ENCODE peak calls at places on chromosome 3, in four cellular contexts. Y is K562, V is HepG2, H is GM12878. O is an unnamed sample.

GRCh38 chr3:62211675-62212429 is 161.5 kb downstream of the FEZF2 start:
- DNase-seq in Y (peak; percentile 6), V (no peak), H (no peak), O (no peak)

GRCh38 chr3:156837130-156837529 is 11.0 kb downstream of the LEKR1 start:
- DNase-seq in Y (no peak), V (no peak), H (no peak), O (no peak)

GRCh38 chr3:112197131-112197530 is 64.1 kb upstream of the GCSAM start:
- DNase-seq in Y (no peak), V (no peak), H (no peak), O (no peak)

GRCh38 chr3:171585029-171585428 is 124.8 kb upstream of the TNIK start:
- DNase-seq in Y (no peak), V (no peak), H (no peak), O (no peak)

GRCh38 chr3:101229681-101230080 is 90.7 kb downstream of the IMPG2 start:
- DNase-seq in Y (no peak), V (peak; percentile 8), H (no peak), O (no peak)

GRCh38 chr3:153129426-153129825 is 32.6 kb upstream of the RAP2B start:
- DNase-seq in Y (no peak), V (no peak), H (no peak), O (no peak)

GRCh38 chr3:189977174-189977573 is 143.5 kb downstream of the P3H2 start:
- DNase-seq in Y (no peak), V (no peak), H (no peak), O (no peak)

GRCh38 chr3:4752201-4753072 is 226.8 kb upstream of the BHLHE40 start:
- DNase-seq in Y (no peak), V (peak; percentile 92), H (no peak), O (no peak)

GRCh38 chr3:197750396-197750831 is 731 bp downstream of the FYTTD1 start:
- DNase-seq in Y (peak; percentile 44), V (no peak), H (no peak), O (peak; percentile 51)

GRCh38 chr3:23055733-23056376 is 147.3 kb upstream of the UBE2E2 start:
- DNase-seq in Y (no peak), V (no peak), H (no peak), O (no peak)

GRCh38 chr3:12793701-12794100 is 2.8 kb upstream of the CAND2 start:
- DNase-seq in Y (no peak), V (no peak), H (no peak), O (no peak)

GRCh38 chr3:111747490-111747889 is 111.6 kb upstream of the PHLDB2 start:
- DNase-seq in Y (no peak), V (no peak), H (no peak), O (no peak)

GRCh38 chr3:27431116-27431515 is 53.1 kb downstream of the SLC4A7 start:
- DNase-seq in Y (no peak), V (no peak), H (no peak), O (no peak)

GRCh38 chr3:108946292-108947290 is 7.1 kb downstream of the GUCA1C start:
- DNase-seq in Y (no peak), V (no peak), H (no peak), O (no peak)

GRCh38 chr3:194294199-194294887 is 56.8 kb downstream of the CPN2 start:
- DNase-seq in Y (no peak), V (no peak), H (no peak), O (peak; percentile 64)

GRCh38 chr3:125125822-125126245 is 70.0 kb upstream of the HEG1 start:
- DNase-seq in Y (no peak), V (peak; percentile 12), H (no peak), O (no peak)

GRCh38 chr3:125132815-125133214 is 77.0 kb upstream of the HEG1 start:
- DNase-seq in Y (no peak), V (no peak), H (no peak), O (no peak)

GRCh38 chr3:125128861-125129501 is 73.2 kb upstream of the HEG1 start:
- DNase-seq in Y (peak; percentile 8), V (peak; percentile 16), H (no peak), O (no peak)

GRCh38 chr3:125126323-125126722 is 70.5 kb upstream of the HEG1 start:
- DNase-seq in Y (no peak), V (no peak), H (no peak), O (no peak)

GRCh38 chr3:125129512-125129962 is 73.7 kb upstream of the HEG1 start:
- DNase-seq in Y (no peak), V (peak; percentile 59), H (no peak), O (no peak)
- TF ChIP-seq CREM in Y (no peak), V (no peak), H (no peak), O (no peak)

DNA sequence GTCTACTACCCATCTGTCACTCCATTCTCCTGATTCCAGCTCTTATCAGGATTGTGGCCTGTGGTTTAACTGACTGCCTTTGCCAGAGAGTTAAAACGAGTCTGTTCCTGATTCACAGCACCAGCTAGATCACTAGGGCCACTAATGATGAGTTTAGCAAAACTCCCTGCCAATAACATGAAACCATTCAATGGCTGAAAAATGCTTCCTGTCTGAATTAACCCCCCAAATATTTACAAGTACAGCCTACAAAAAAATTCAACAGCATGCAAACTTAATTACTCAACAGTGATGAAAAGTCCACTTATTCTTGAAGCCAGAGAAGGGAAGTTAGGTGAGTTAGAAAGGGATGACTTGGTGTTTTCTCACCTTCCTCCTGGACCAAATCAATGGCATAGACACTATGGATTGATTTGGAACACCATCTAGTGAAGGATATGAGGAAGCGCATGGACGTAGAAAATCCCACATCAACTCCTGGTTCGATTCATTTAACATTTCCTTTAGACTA is 141.4 kb downstream of the TGFBR2 start:
- DNase-seq in Y (no peak), V (peak; percentile 55), H (no peak), O (no peak)
- TF ChIP-seq ATF3 in Y (no peak), V (no peak), H (no peak), O (no peak)

DNA sequence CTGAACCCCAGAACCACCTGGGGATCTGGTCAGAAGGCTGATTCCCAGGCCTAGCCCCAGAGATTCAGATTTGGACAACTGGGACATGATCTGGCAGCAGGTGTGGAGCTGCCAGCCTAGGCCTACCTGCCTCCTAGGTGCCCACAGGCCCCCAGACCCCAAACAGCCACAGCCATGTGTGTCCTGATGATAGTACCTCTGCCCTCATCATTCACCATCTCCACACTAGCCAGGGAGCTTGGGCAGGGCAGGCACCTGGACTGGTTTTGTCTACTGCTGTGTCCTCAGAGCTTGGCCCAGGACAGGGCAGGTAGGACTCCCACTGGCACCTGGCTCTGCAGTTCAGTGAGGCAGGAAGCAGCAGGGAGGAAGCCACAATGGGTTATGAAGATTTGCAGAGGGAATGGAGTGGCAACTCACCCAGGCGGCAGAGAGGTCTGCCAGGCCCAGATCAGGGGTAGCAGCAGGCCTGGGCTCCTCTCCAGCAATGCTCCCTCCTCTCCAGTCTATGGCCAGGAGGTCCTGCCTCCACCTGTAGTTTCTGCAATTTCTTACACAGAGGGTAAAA is 34.8 kb downstream of the HMCES start:
- DNase-seq in Y (no peak), V (no peak), H (no peak), O (no peak)
- TF ChIP-seq USF2 in Y (no peak), V (no peak), H (no peak), O (no peak)

GRCh38 chr3:136862953-136863352 is 945 bp downstream of the NCK1 start:
- DNase-seq in Y (no peak), V (no peak), H (no peak), O (no peak)
- TF ChIP-seq CREM in Y (no peak), V (no peak), H (no peak), O (no peak)

GRCh38 chr3:133956333-133956732 is 60.7 kb upstream of the RAB6B start:
- DNase-seq in Y (no peak), V (no peak), H (no peak), O (no peak)
- TF ChIP-seq ATF3 in Y (no peak), V (no peak), H (no peak), O (no peak)

DNA sequence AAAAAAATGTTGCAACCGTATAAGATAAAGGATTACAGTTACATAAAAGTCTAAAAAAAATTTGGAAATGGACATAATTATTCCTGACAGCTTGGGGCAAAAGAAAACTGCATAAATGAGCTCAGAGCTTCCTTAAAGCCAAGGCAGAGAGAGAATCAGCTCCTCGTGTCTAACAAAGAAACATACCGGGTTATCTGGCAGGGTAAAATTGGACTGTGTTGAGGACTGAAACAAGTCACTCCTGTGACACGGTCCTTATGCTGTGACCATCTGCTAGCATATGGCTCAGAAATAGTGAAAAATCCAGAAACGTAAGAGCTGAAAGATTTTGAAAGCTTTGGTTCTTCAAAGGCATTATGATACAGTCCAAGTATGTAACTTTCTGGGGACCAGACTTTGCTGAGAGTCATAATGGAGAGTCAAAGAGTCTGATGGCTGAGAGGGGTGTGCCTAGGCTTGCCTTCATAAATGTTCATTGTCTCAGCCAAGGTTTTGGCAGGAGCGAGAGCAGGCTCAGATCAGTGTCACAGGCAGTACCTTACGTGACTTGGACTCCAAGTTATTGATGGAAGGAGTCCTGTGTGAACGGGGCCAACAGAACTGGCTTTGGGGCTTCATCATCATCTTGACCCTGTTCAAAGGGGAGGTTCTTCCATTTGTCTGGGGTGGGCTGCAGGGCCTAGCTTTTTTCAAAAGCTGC is 12.5 kb downstream of the MAP6D1 start:
- DNase-seq in Y (no peak), V (no peak), H (no peak), O (no peak)
- TF ChIP-seq USF2 in Y (no peak), V (no peak), H (no peak), O (no peak)

DNA sequence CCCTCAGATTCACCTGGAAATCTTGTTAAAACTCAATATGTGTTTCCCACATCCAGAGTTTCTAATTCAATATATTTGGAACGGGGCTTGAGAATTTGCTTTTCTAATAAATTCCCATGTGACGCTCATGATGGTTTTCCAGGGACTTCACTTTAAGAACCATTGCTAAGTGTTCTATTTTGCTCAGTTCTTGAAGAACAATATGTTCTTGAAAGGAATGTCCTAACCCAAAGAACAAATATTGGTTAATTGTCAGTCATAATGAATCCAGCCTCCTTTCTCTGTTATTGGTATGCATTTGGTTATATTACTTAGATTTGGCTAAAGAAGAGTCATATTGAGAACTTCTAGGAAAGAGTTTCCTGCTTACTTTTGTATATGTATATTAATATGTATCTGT is 4.4 kb upstream of the PLSCR2 start:
- DNase-seq in Y (no peak), V (no peak), H (no peak), O (no peak)
- TF ChIP-seq CREM in Y (no peak), V (no peak), H (no peak), O (no peak)

GRCh38 chr3:168024537-168024941 is 71.2 kb downstream of the GOLIM4 start:
- DNase-seq in Y (no peak), V (no peak), H (peak; percentile 21), O (no peak)
- TF ChIP-seq ATF3 in Y (no peak), V (no peak), H (no peak), O (no peak)

GRCh38 chr3:15428539-15428938 is 1.1 kb downstream of the EAF1 start:
- DNase-seq in Y (no peak), V (no peak), H (no peak), O (no peak)
- TF ChIP-seq USF2 in Y (no peak), V (no peak), H (no peak), O (no peak)

GRCh38 chr3:43998841-43999805 is 242.6 kb upstream of the TOPAZ1 start:
- DNase-seq in Y (no peak), V (no peak), H (no peak), O (peak; percentile 74)
- TF ChIP-seq CREM in Y (no peak), V (no peak), H (no peak), O (no peak)

O was measured in WTC11.